ENCODE peak calls at places on chromosomes 3 and 15, in four cellular contexts. A, P, C and S are unnamed samples.

GRCh38 chr15:63045438-63046278 is 3.1 kb downstream of the TPM1 start:
- DNase-seq in P (no peak), C (no peak), A (no peak), S (no peak)

GRCh38 chr3:66354561-66354960 is 133.8 kb downstream of the SLC25A26 start:
- DNase-seq in C (no peak), A (no peak), P (no peak), S (no peak)

GRCh38 chr3:41200669-41201021 is 1.3 kb downstream of the CTNNB1 start:
- DNase-seq in P (no peak), A (no peak), C (no peak), S (peak)

GRCh38 chr3:51156147-51156546 is 228.9 kb upstream of the MANF start:
- DNase-seq in A (no peak), C (no peak), P (no peak), S (no peak)

GRCh38 chr3:50162034-50162883 is 7.1 kb downstream of the SEMA3F start:
- DNase-seq in A (no peak), P (no peak), C (no peak), S (no peak)

GRCh38 chr3:12689997-12690711 is 26.2 kb upstream of the RAF1 start:
- DNase-seq in A (no peak), P (no peak), C (no peak), S (no peak)

GRCh38 chr3:134317106-134317947 is 56.9 kb downstream of the AMOTL2 start:
- DNase-seq in A (no peak), P (no peak), C (no peak), S (peak)

GRCh38 chr15:47513496-47513895 is 203.8 kb upstream of the SEMA6D start:
- DNase-seq in P (no peak), C (no peak), A (no peak), S (no peak)

GRCh38 chr3:106825962-106826605 is 551.2 kb upstream of the CCDC54 start:
- DNase-seq in C (no peak), P (no peak), A (no peak), S (no peak)

GRCh38 chr15:69590201-69590600 is 137.6 kb downstream of the RPLP1 start:
- DNase-seq in A (no peak), P (no peak), C (no peak), S (no peak)

GRCh38 chr15:101316529-101316928 is 21.5 kb upstream of the SNRPA1 start:
- DNase-seq in P (no peak), A (no peak), C (no peak), S (no peak)

GRCh38 chr15:66654718-66655375 is 47.2 kb upstream of the SMAD6 start:
- DNase-seq in A (no peak), P (no peak), C (peak), S (no peak)

GRCh38 chr3:185950720-185951119 is 12.9 kb upstream of the TRA2B start:
- DNase-seq in P (no peak), A (no peak), C (no peak), S (no peak)